ENCODE peak calls at places on chromosomes 13 and 19, in nine cellular contexts. M is tibial nerve; H is astrocyte; V is OCI-LY7; Q is H7; S is GM23338; F is CD8-positive, alpha-beta memory T cell; P is tibial artery; G is cardiac muscle cell. K is an unnamed sample.

GRCh38 chr13:110347535-110348308 is 40.6 kb downstream of the COL4A2 start:
- DNase-seq in M (no peak), H (peak; percentile 94), V (no peak), Q (no peak), S (no peak), F (no peak), P (peak; percentile 82), G (no peak), K (peak; percentile 100)

GRCh38 chr13:58254961-58255360 is 623.4 kb downstream of the PCDH17 start:
- DNase-seq in M (no peak), H (no peak), V (no peak), Q (no peak), S (peak; percentile 6), F (no peak), P (no peak), G (no peak), K (no peak)

GRCh38 chr13:98405690-98406344 is 171.1 kb downstream of the STK24 start:
- DNase-seq in M (no peak), H (no peak), V (no peak), Q (no peak), S (no peak), F (no peak), P (no peak), G (no peak), K (no peak)

GRCh38 chr13:28657784-28658538 is 969 bp upstream of the POMP start:
- DNase-seq in M (no peak), H (no peak), V (peak; percentile 17), Q (no peak), S (no peak), F (no peak), P (no peak), G (no peak), K (peak; percentile 19)

GRCh38 chr19:8371011-8371804 is 7.3 kb downstream of the ANGPTL4 start:
- DNase-seq in M (no peak), H (no peak), V (no peak), Q (peak; percentile 45), S (no peak), F (no peak), P (no peak), G (no peak), K (no peak)

GRCh38 chr13:46076827-46077226 is 24.3 kb upstream of the ZC3H13 start:
- DNase-seq in M (no peak), H (no peak), V (no peak), Q (no peak), S (no peak), F (no peak), P (no peak), G (no peak), K (no peak)

GRCh38 chr13:50574731-50575130 is 268.8 kb downstream of the DLEU7 start:
- DNase-seq in M (no peak), H (peak; percentile 94), V (no peak), Q (no peak), S (no peak), F (no peak), P (no peak), G (no peak), K (no peak)

GRCh38 chr19:49333426-49334288 is 1.5 kb upstream of the CD37 start:
- DNase-seq in M (no peak), H (no peak), V (peak; percentile 98), Q (no peak), S (no peak), F (peak; percentile 57), P (no peak), G (no peak), K (peak; percentile 10)

GRCh38 chr19:12986726-12987125 is 8.5 kb upstream of the NFIX start:
- DNase-seq in M (no peak), H (no peak), V (no peak), Q (no peak), S (no peak), F (no peak), P (no peak), G (no peak), K (no peak)

GRCh38 chr13:39565036-39565949 is 37.7 kb downstream of the LHFPL6 start:
- DNase-seq in M (no peak), H (peak; percentile 97), V (no peak), Q (peak; percentile 65), S (peak; percentile 82), F (no peak), P (no peak), G (no peak), K (peak; percentile 87)

GRCh38 chr13:65378943-65379519 is 1851.1 kb downstream of the PCDH9 start:
- DNase-seq in M (no peak), H (peak; percentile 26), V (peak; percentile 8), Q (no peak), S (peak; percentile 32), F (no peak), P (no peak), G (no peak), K (peak; percentile 3)

GRCh38 chr19:1252818-1253513 is 4.6 kb downstream of the MIDN start:
- DNase-seq in M (peak; percentile 88), H (peak; percentile 95), V (peak; percentile 76), Q (no peak), S (no peak), F (peak; percentile 77), P (peak; percentile 95), G (no peak), K (peak; percentile 84)

GRCh38 chr19:16384688-16385087 is 60.1 kb downstream of the KLF2 start:
- DNase-seq in M (no peak), H (no peak), V (no peak), Q (no peak), S (no peak), F (no peak), P (no peak), G (peak; percentile 37), K (no peak)

GRCh38 chr19:16385821-16386220 is 61.2 kb downstream of the KLF2 start:
- DNase-seq in M (no peak), H (no peak), V (no peak), Q (no peak), S (no peak), F (no peak), P (no peak), G (no peak), K (no peak)

GRCh38 chr19:16385296-16385695 is 60.7 kb downstream of the KLF2 start:
- DNase-seq in M (no peak), H (no peak), V (no peak), Q (no peak), S (no peak), F (no peak), P (no peak), G (no peak), K (no peak)

GRCh38 chr19:16383584-16384161 is 59.0 kb downstream of the KLF2 start:
- DNase-seq in M (no peak), H (no peak), V (no peak), Q (peak; percentile 66), S (no peak), F (no peak), P (no peak), G (no peak), K (no peak)

DNA sequence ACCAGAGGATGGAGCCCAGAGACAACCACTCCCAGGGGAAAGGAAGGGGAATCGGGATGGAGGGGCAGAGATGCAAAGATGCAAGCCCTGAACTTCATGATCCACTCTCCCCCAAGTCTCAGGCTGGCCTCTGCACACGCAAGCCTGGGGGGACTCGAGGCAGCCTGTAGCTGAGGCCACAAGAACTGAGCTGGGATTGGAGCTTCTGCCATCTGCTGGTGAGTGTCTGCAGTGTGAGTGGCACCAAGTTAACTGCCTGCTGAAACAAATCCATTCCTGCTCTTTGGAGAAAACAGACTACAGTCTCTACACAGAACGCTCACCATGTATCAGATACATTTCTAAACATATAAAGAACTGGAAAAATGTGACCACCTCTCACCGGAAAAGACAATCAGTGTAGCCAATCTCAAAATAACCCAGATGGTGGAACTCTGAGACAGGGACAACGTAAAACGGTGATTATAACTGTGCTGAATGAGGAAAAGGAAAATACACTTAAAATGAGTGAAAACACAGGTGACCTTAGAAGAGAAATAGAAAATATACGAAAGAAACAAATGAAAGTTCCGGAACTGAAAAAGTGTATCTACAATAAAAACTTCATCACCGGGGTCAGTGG is 62.1 kb downstream of the KLF2 start:
- DNase-seq in M (no peak), H (peak; percentile 32), V (peak; percentile 80), Q (peak; percentile 88), S (peak; percentile 73), F (peak; percentile 44), P (no peak), G (peak; percentile 69), K (peak; percentile 49)
- H3K36me3 ChIP-seq in M (peaks cover 72% of the 10 kb centered on the region), H (peaks cover 11% of the 10 kb centered on the region), V (peaks cover 74% of the 10 kb centered on the region), Q (peaks cover 17% of the 10 kb centered on the region), S (peaks cover 20% of the 10 kb centered on the region), F (peaks cover 24% of the 10 kb centered on the region), P (peaks cover 30% of the 10 kb centered on the region), G (peaks cover 33% of the 10 kb centered on the region), K (peaks cover 19% of the 10 kb centered on the region)

GRCh38 chr13:40940841-40941240 is 78.3 kb downstream of the ELF1 start:
- DNase-seq in M (no peak), H (no peak), V (no peak), Q (no peak), S (no peak), F (no peak), P (no peak), G (no peak), K (no peak)
- H3K36me3 ChIP-seq in M (peaks cover 84% of the 10 kb centered on the region), H (peaks cover 6% of the 10 kb centered on the region), V (peaks cover 98% of the 10 kb centered on the region), Q (no peaks in the 10 kb centered on the region), S (no peaks in the 10 kb centered on the region), F (peaks cover 40% of the 10 kb centered on the region), P (peaks cover 8% of the 10 kb centered on the region), G (peaks cover 20% of the 10 kb centered on the region), K (peaks cover 7% of the 10 kb centered on the region)

DNA sequence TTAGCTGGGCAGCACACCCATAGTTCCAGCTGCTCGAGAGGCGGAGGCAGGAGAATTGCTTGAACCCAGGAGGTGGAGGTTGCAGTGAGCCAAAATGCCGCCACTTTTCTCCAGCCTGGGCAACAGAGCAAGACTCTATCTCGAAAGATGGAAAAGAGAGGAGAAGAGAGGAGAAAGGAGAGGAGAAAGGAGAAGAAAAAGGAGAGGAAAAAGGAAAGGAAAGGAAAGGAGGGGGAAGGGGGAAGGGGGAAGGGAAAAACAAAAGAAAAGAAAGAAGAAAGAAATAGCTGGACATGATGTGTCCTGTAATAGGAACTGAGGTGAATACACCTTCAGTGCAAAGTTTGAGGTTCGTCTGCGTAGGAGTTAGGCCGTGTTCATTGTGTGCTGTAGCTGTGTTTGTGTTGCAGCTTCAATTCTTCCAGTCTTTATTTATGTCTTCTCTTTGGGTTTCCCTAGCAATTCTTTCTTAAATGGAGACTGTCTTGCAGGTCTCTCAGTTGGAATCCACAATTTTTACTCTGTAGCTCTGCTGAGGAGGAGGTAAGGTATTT is 13.4 kb downstream of the ZNF607 start:
- DNase-seq in M (no peak), H (no peak), V (no peak), Q (no peak), S (no peak), F (no peak), P (no peak), G (no peak), K (no peak)
- H3K36me3 ChIP-seq in M (peaks cover 100% of the 10 kb centered on the region), H (no peaks in the 10 kb centered on the region), V (peaks cover 74% of the 10 kb centered on the region), Q (peaks cover 2% of the 10 kb centered on the region), S (peaks cover 11% of the 10 kb centered on the region), F (peaks cover 9% of the 10 kb centered on the region), P (peaks cover 84% of the 10 kb centered on the region), G (peaks cover 26% of the 10 kb centered on the region), K (peaks cover 2% of the 10 kb centered on the region)

DNA sequence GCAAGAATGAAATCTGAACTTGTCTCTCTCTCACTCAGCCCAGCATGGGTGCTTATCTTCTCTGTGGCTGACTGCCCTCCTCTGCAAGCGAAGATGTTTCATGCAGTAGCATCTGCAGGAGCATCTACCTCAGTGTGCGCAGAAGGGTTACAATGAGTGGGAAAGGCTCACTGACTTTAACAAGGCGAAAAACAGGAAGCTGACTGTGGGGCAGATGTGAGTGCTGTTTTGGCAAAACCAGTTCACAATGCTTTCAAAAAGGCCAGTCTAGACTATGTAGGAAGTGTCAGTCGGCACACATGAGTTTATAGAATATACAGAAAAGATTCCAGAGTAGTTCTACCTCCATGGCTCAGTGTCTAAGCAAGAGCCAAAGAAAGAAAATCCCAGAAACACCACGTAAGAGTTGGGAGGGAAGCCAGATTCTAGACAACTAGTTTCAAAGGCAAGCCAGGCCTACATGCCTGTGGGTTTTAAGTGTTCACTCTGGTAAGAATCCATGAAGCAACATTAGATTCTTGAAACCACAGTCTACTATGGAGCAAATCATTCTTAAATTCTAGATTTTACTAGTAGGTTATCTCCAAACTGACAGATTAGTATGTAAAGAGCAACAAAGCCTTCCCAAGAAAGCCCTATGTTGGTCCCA is 124.5 kb downstream of the ABCC4 start:
- DNase-seq in M (no peak), H (peak; percentile 93), V (no peak), Q (no peak), S (no peak), F (no peak), P (no peak), G (no peak), K (no peak)
- H3K36me3 ChIP-seq in M (peaks cover 5% of the 10 kb centered on the region), H (peaks cover 8% of the 10 kb centered on the region), V (peaks cover 5% of the 10 kb centered on the region), Q (no peaks in the 10 kb centered on the region), S (no peaks in the 10 kb centered on the region), F (no peaks in the 10 kb centered on the region), P (no peaks in the 10 kb centered on the region), G (no peaks in the 10 kb centered on the region), K (no peaks in the 10 kb centered on the region)